ENCODE peak calls at places on chromosomes 13 and 19, in ten cellular contexts. V is stimulated activated CD4-positive, alpha-beta T cell treated with anti-CD3 and anti-CD28 coated beads, Interleukin-4, amount 100 ng/mL, for 1 hour; I is H54; L is T-helper 22 cell; E is M059J; H is caudate nucleus; W is WTC11; X is stimulated activated naive B cell treated with anti-CD40 and anti-IgM and Interleukin-4, amounts not matched to agents 10 μg/mL and 1 μg/mL and 100 μg/mL, for 72 hours; U is activated CD4-positive, alpha-beta memory T cell treated with anti-CD3 and anti-CD28 coated beads, Interleukin-2, amount 10 ng/mL, durations not matched to agents 7 days and 5 days; S is HFFc6. P is an unnamed sample.

GRCh38 chr19:33409906-33410685 is 36.6 kb downstream of the CEBPG start:
- DNase-seq in V (no peak), I (no peak), L (no peak), E (no peak), H (no peak), W (no peak), X (no peak), U (no peak), S (no peak), P (no peak)

GRCh38 chr13:27194209-27194608 is 22.6 kb upstream of the USP12 start:
- DNase-seq in V (no peak), I (no peak), L (no peak), E (peak), H (no peak), W (no peak), X (no peak), U (no peak), S (no peak), P (no peak)

GRCh38 chr13:75318138-75318833 is 163.7 kb downstream of the TBC1D4 start:
- DNase-seq in V (peak), I (no peak), L (no peak), E (no peak), H (no peak), W (no peak), X (no peak), U (peak), S (no peak), P (no peak)

GRCh38 chr19:15280048-15280725 is 47.9 kb upstream of the EPHX3 start:
- DNase-seq in V (no peak), I (no peak), L (no peak), E (peak), H (no peak), W (no peak), X (no peak), U (no peak), S (no peak), P (no peak)

GRCh38 chr13:42355118-42355840 is 83.3 kb downstream of the AKAP11 start:
- DNase-seq in V (peak), I (no peak), L (peak), E (no peak), H (no peak), W (no peak), X (no peak), U (peak), S (no peak), P (no peak)

GRCh38 chr13:25768726-25769270 is 283.0 kb downstream of the SHISA2 start:
- DNase-seq in V (no peak), I (no peak), L (no peak), E (no peak), H (no peak), W (no peak), X (no peak), U (no peak), S (no peak), P (no peak)

GRCh38 chr19:49512970-49513745 is 697 bp downstream of the FCGRT start:
- DNase-seq in V (peak), I (no peak), L (no peak), E (no peak), H (no peak), W (peak), X (no peak), U (no peak), S (no peak), P (peak)

GRCh38 chr19:18049390-18049789 is 37.3 kb downstream of the IL12RB1 start:
- DNase-seq in V (no peak), I (no peak), L (no peak), E (peak), H (peak), W (no peak), X (no peak), U (no peak), S (peak), P (no peak)

GRCh38 chr19:13420780-13421179 is 85.5 kb downstream of the CACNA1A start:
- DNase-seq in V (no peak), I (no peak), L (no peak), E (no peak), H (no peak), W (no peak), X (no peak), U (no peak), S (no peak), P (no peak)

GRCh38 chr19:54418930-54419800 is 3.9 kb downstream of the TTYH1 start:
- DNase-seq in V (no peak), I (no peak), L (no peak), E (no peak), H (no peak), W (no peak), X (no peak), U (no peak), S (no peak), P (peak)

GRCh38 chr19:1512671-1513491 is at the start of gene ADAMTSL5:
- DNase-seq in V (peak), I (peak), L (peak), E (peak), H (no peak), W (peak), X (no peak), U (peak), S (peak), P (no peak)

GRCh38 chr19:4115818-4116385 is 8.0 kb downstream of the MAP2K2 start:
- DNase-seq in V (no peak), I (no peak), L (no peak), E (no peak), H (no peak), W (no peak), X (no peak), U (no peak), S (no peak), P (no peak)

GRCh38 chr19:12939292-12939606 is 840 bp downstream of the CALR start:
- DNase-seq in V (peak), I (no peak), L (no peak), E (no peak), H (no peak), W (no peak), X (peak), U (peak), S (peak), P (no peak)

GRCh38 chr13:46530084-46530935 is 22.7 kb upstream of the LRCH1 start:
- DNase-seq in V (no peak), I (no peak), L (no peak), E (peak), H (no peak), W (no peak), X (no peak), U (no peak), S (peak), P (no peak)

GRCh38 chr13:30735025-30735967 is at the start of gene ALOX5AP:
- DNase-seq in V (peak), I (no peak), L (no peak), E (no peak), H (no peak), W (no peak), X (peak), U (peak), S (no peak), P (no peak)

GRCh38 chr19:3968556-3969434 is 2.1 kb downstream of the DAPK3 start:
- DNase-seq in V (no peak), I (peak), L (no peak), E (peak), H (no peak), W (peak), X (no peak), U (no peak), S (peak), P (peak)

GRCh38 chr19:16627194-16627927 is 643 bp downstream of the MED26 start:
- DNase-seq in V (no peak), I (no peak), L (peak), E (peak), H (no peak), W (no peak), X (no peak), U (peak), S (no peak), P (peak)

GRCh38 chr13:47903836-47904235 is 97.2 kb downstream of the SUCLA2 start:
- DNase-seq in V (no peak), I (no peak), L (no peak), E (peak), H (no peak), W (no peak), X (no peak), U (no peak), S (no peak), P (no peak)

GRCh38 chr19:995051-995827 is 5.0 kb upstream of the GRIN3B start:
- DNase-seq in V (no peak), I (no peak), L (no peak), E (peak), H (no peak), W (no peak), X (no peak), U (no peak), S (no peak), P (no peak)

GRCh38 chr19:55626350-55626749 is 2.0 kb upstream of the ZNF784 start:
- DNase-seq in V (no peak), I (no peak), L (peak), E (no peak), H (no peak), W (no peak), X (no peak), U (peak), S (no peak), P (no peak)

GRCh38 chr19:2544576-2545415 is 68.9 kb downstream of the GADD45B start:
- DNase-seq in V (no peak), I (no peak), L (no peak), E (no peak), H (no peak), W (peak), X (peak), U (no peak), S (no peak), P (no peak)

GRCh38 chr19:5641171-5641570 is 18.3 kb downstream of the SAFB start:
- DNase-seq in V (no peak), I (no peak), L (no peak), E (no peak), H (no peak), W (no peak), X (no peak), U (no peak), S (no peak), P (no peak)

GRCh38 chr19:23054456-23054855 is 51.5 kb upstream of the ZNF728 start:
- DNase-seq in V (no peak), I (no peak), L (no peak), E (no peak), H (no peak), W (no peak), X (no peak), U (no peak), S (no peak), P (no peak)

GRCh38 chr19:29404951-29405727 is 120.7 kb upstream of the VSTM2B start:
- DNase-seq in V (no peak), I (no peak), L (no peak), E (no peak), H (no peak), W (peak), X (no peak), U (no peak), S (no peak), P (peak)

GRCh38 chr19:38639679-38640078 is 7.8 kb upstream of the ACTN4 start:
- DNase-seq in V (no peak), I (no peak), L (no peak), E (no peak), H (no peak), W (no peak), X (no peak), U (no peak), S (no peak), P (no peak)

GRCh38 chr13:42875448-42876269 is 94.3 kb downstream of the FAM216B start:
- DNase-seq in V (no peak), I (no peak), L (no peak), E (no peak), H (no peak), W (peak), X (no peak), U (no peak), S (no peak), P (peak)

GRCh38 chr13:71867101-71867814 is at the start of gene DACH1:
- DNase-seq in V (peak), I (peak), L (no peak), E (peak), H (no peak), W (peak), X (no peak), U (no peak), S (peak), P (peak)

GRCh38 chr19:1181606-1182005 is 7.5 kb upstream of the SBNO2 start:
- DNase-seq in V (no peak), I (no peak), L (no peak), E (no peak), H (no peak), W (no peak), X (no peak), U (no peak), S (no peak), P (no peak)